ENCODE peak calls at places on chromosomes 7 and 10, in four cellular contexts. P, Y, Z and M are unnamed samples.

GRCh38 chr10:87608756-87609155 is 50.9 kb upstream of the PAPSS2 start:
- DNase-seq in P (no peak), Y (no peak), Z (no peak), M (no peak)

GRCh38 chr7:135597926-135598305 is 40.2 kb downstream of the NUP205 start:
- DNase-seq in P (no peak), Y (no peak), Z (no peak), M (no peak)

GRCh38 chr10:44982114-44982460 is 3.5 kb upstream of the DEPP1 start:
- DNase-seq in P (no peak), Y (no peak), Z (no peak), M (no peak)

GRCh38 chr7:10315881-10316280 is 657.8 kb upstream of the PHF14 start:
- DNase-seq in P (no peak), Y (no peak), Z (no peak), M (no peak)

GRCh38 chr7:122423591-122423990 is 119.0 kb upstream of the FEZF1 start:
- DNase-seq in P (no peak), Y (no peak), Z (no peak), M (no peak)

GRCh38 chr10:88983206-88983605 is 7.4 kb upstream of the FAS start:
- DNase-seq in P (no peak), Y (no peak), Z (no peak), M (no peak)

GRCh38 chr7:114879554-114879953 is 42.3 kb upstream of the MDFIC start:
- DNase-seq in P (no peak), Y (no peak), Z (no peak), M (no peak)

GRCh38 chr7:7272294-7272693 is 90.0 kb downstream of the C1GALT1 start:
- DNase-seq in P (no peak), Y (no peak), Z (no peak), M (no peak)

GRCh38 chr10:124152781-124153600 is 59.6 kb upstream of the CHST15 start:
- DNase-seq in P (no peak), Y (no peak), Z (no peak), M (no peak)

GRCh38 chr10:71392292-71392691 is 4.4 kb upstream of the CDH23 start:
- DNase-seq in P (no peak), Y (no peak), Z (no peak), M (no peak)

GRCh38 chr7:111784311-111784710 is 222.0 kb upstream of the IMMP2L start:
- DNase-seq in P (no peak), Y (no peak), Z (no peak), M (no peak)